ENCODE peak calls at places on chromosomes 1 and 21, in nine cellular contexts. H, G, L, B, V, O, A, P and D are unnamed samples.

GRCh38 chr1:164360265-164360664 is 198.7 kb upstream of the PBX1 start:
- DNase-seq in G (no peak), H (no peak), P (no peak), O (no peak), B (no peak), L (no peak), V (no peak), A (no peak), D (no peak)

GRCh38 chr1:156282479-156283222 is at the start of gene SMG5:
- DNase-seq in V (peak; percentile 97), A (peak; percentile 95), O (peak; percentile 97), G (peak; percentile 99), B (peak; percentile 100), P (peak; percentile 99), L (peak; percentile 96), H (peak; percentile 97), D (peak; percentile 97)

GRCh38 chr1:152533327-152533938 is 19.2 kb downstream of the CRCT1 start:
- DNase-seq in V (no peak), B (peak; percentile 65), A (peak; percentile 8), L (peak; percentile 13), P (peak; percentile 55), G (peak; percentile 46), H (no peak), O (peak; percentile 47), D (no peak)

GRCh38 chr1:1118893-1119220 is 3.0 kb upstream of the C1orf159 start:
- DNase-seq in A (no peak), G (no peak), P (no peak), L (no peak), H (no peak), B (peak; percentile 9), V (peak; percentile 27), O (no peak), D (peak; percentile 17)

GRCh38 chr1:89954401-89954800 is 40.5 kb upstream of the ZNF326 start:
- DNase-seq in B (no peak), A (no peak), O (no peak), V (no peak), P (peak; percentile 50), H (no peak), G (no peak), L (no peak), D (no peak)

GRCh38 chr1:205440476-205441317 is 15.1 kb downstream of the BLACAT1 start:
- DNase-seq in L (no peak), G (peak; percentile 76), V (no peak), A (peak; percentile 58), P (peak; percentile 57), B (peak; percentile 69), H (peak; percentile 43), O (no peak), D (peak; percentile 57)

GRCh38 chr1:26284597-26285351 is 4.9 kb downstream of the SH3BGRL3 start:
- DNase-seq in G (peak; percentile 80), A (peak; percentile 95), B (peak; percentile 74), O (peak; percentile 92), L (peak; percentile 94), V (peak; percentile 81), P (peak; percentile 97), H (peak; percentile 66), D (peak; percentile 91)

GRCh38 chr1:84402060-84402459 is 3.8 kb downstream of the DNASE2B start:
- DNase-seq in O (peak; percentile 16), B (no peak), G (no peak), V (no peak), P (no peak), A (no peak), L (peak; percentile 22), H (no peak), D (no peak)

GRCh38 chr1:145979746-145980435 is 15.4 kb downstream of the POLR3GL start:
- DNase-seq in B (peak; percentile 48), A (no peak), G (peak; percentile 60), H (no peak), L (no peak), V (peak; percentile 69), O (no peak), P (no peak), D (no peak)

GRCh38 chr1:202084791-202085681 is 37.7 kb upstream of the GPR37L1 start:
- DNase-seq in G (no peak), P (no peak), B (no peak), O (no peak), V (no peak), H (no peak), A (no peak), L (no peak), D (no peak)

GRCh38 chr1:14320518-14320917 is 278.0 kb upstream of the KAZN start:
- DNase-seq in G (no peak), L (peak; percentile 57), B (peak; percentile 17), A (no peak), H (no peak), P (no peak), V (no peak), O (peak; percentile 30), D (no peak)

GRCh38 chr21:16514316-16514715 is 784.5 kb downstream of the USP25 start:
- DNase-seq in H (no peak), G (no peak), L (no peak), O (no peak), A (no peak), P (no peak), B (no peak), V (no peak), D (no peak)

GRCh38 chr1:150127868-150128267 is 21.8 kb upstream of the PLEKHO1 start:
- DNase-seq in A (peak; percentile 37), L (no peak), B (no peak), V (no peak), P (peak; percentile 14), O (no peak), G (no peak), H (no peak), D (no peak)

GRCh38 chr1:228270032-228270431 is 62.2 kb downstream of the OBSCN start:
- DNase-seq in P (peak; percentile 40), A (no peak), B (no peak), H (no peak), V (no peak), L (peak; percentile 25), G (no peak), O (peak; percentile 57), D (peak; percentile 11)

GRCh38 chr1:19799877-19800804 is at the start of gene TMCO4:
- DNase-seq in A (peak; percentile 50), O (peak; percentile 85), H (peak; percentile 35), L (peak; percentile 68), G (peak; percentile 72), V (peak; percentile 72), B (peak; percentile 44), P (peak; percentile 90), D (peak; percentile 50)

GRCh38 chr21:45001134-45002095 is 61.6 kb downstream of the SLX9 start:
- DNase-seq in P (peak; percentile 83), G (no peak), H (no peak), A (peak; percentile 1), B (no peak), V (peak; percentile 84), L (peak; percentile 92), O (peak; percentile 89), D (peak; percentile 79)

GRCh38 chr1:30908886-30909777 is 574 bp upstream of the SDC3 start:
- DNase-seq in P (no peak), V (peak; percentile 49), A (no peak), B (peak; percentile 36), H (peak; percentile 24), L (no peak), O (no peak), G (no peak), D (peak; percentile 50)

GRCh38 chr1:36871146-36871971 is 163.0 kb downstream of the GRIK3 start:
- DNase-seq in G (no peak), A (no peak), P (peak; percentile 6), O (no peak), V (no peak), H (no peak), L (no peak), B (no peak), D (no peak)

GRCh38 chr1:72009756-72010441 is 272.4 kb downstream of the NEGR1 start:
- DNase-seq in O (no peak), A (no peak), L (no peak), G (no peak), P (no peak), H (no peak), V (no peak), B (no peak), D (no peak)

GRCh38 chr1:202176949-202177927 is 16.4 kb upstream of the LGR6 start:
- DNase-seq in O (no peak), P (no peak), B (no peak), H (no peak), A (no peak), V (no peak), L (no peak), G (no peak), D (no peak)

GRCh38 chr1:84888753-84889152 is 4.3 kb downstream of the LPAR3 start:
- DNase-seq in O (no peak), G (no peak), B (no peak), A (peak; percentile 6), P (no peak), V (no peak), H (no peak), L (no peak), D (no peak)

GRCh38 chr1:192066202-192066601 is 92.1 kb upstream of the RGS18 start:
- DNase-seq in V (no peak), A (no peak), P (peak; percentile 12), G (no peak), L (no peak), O (no peak), H (no peak), B (no peak), D (no peak)

GRCh38 chr1:241213147-241213546 is 143.9 kb downstream of the RGS7 start:
- DNase-seq in L (no peak), B (no peak), H (no peak), O (no peak), G (no peak), V (no peak), P (peak; percentile 53), A (no peak), D (no peak)

GRCh38 chr1:164796916-164797315 is 237.9 kb downstream of the PBX1 start:
- DNase-seq in V (no peak), O (no peak), H (no peak), A (no peak), B (no peak), L (no peak), P (no peak), G (no peak), D (no peak)

GRCh38 chr1:235107368-235108184 is 21.1 kb downstream of the TOMM20 start:
- DNase-seq in H (no peak), L (no peak), O (no peak), V (no peak), P (no peak), A (no peak), G (no peak), B (no peak), D (no peak)

GRCh38 chr1:222892137-222892763 is 77.4 kb downstream of the DISP1 start:
- DNase-seq in L (no peak), G (no peak), B (no peak), A (no peak), P (peak; percentile 74), O (no peak), V (no peak), H (no peak), D (no peak)

GRCh38 chr1:178241057-178241456 is 147.2 kb downstream of the RASAL2 start:
- DNase-seq in O (no peak), V (no peak), G (no peak), L (no peak), A (no peak), B (no peak), P (peak; percentile 55), H (no peak), D (no peak)

GRCh38 chr1:92352856-92353255 is 54.0 kb downstream of the RPAP2 start:
- DNase-seq in H (no peak), O (no peak), V (no peak), G (no peak), A (no peak), B (no peak), P (no peak), L (no peak), D (no peak)

GRCh38 chr1:183920651-183921050 is 115.7 kb downstream of the RGL1 start:
- DNase-seq in O (no peak), L (no peak), V (no peak), G (no peak), A (no peak), P (no peak), H (no peak), B (no peak), D (no peak)

GRCh38 chr1:244699741-244700140 is 46.8 kb downstream of the DESI2 start:
- DNase-seq in B (no peak), H (no peak), V (no peak), A (no peak), P (no peak), L (no peak), G (no peak), O (no peak), D (no peak)

GRCh38 chr1:242651817-242652216 is 127.3 kb upstream of the PLD5 start:
- DNase-seq in B (peak; percentile 48), G (peak; percentile 29), L (no peak), A (no peak), P (no peak), O (no peak), V (no peak), H (no peak), D (no peak)